ENCODE peak calls at places on chromosomes 6 and 20, in six cellular contexts. Q is neural crest cell, Y is PC-3, C is B cell, A is Peyer's patch, P is lung. H is an unnamed sample.

GRCh38 chr20:63235399-63235983 is at the start of gene BIRC7:
- DNase-seq in A (no peak), P (no peak), C (no peak), Y (no peak), Q (peak), H (no peak)

GRCh38 chr6:28673800-28674671 is 148.4 kb downstream of the GPX5 start:
- DNase-seq in Y (peak), C (no peak), P (no peak), Q (peak), A (no peak), H (no peak)

GRCh38 chr20:32877507-32877906 is 18.8 kb downstream of the EFCAB8 start:
- DNase-seq in A (no peak), P (no peak), C (no peak), Y (no peak), Q (no peak), H (no peak)

GRCh38 chr6:159279790-159280277 is 110.6 kb downstream of the FNDC1 start:
- DNase-seq in C (no peak), A (no peak), Q (no peak), Y (no peak), P (no peak), H (no peak)

GRCh38 chr6:54267798-54268197 is 40.4 kb upstream of the TINAG start:
- DNase-seq in C (no peak), Y (peak), P (peak), A (no peak), Q (no peak), H (no peak)

GRCh38 chr6:127300411-127300810 is 33.7 kb downstream of the RNF146 start:
- DNase-seq in C (no peak), Y (peak), P (no peak), A (no peak), Q (no peak), H (no peak)

GRCh38 chr6:109526905-109527628 is 44.0 kb upstream of the ZBTB24 start:
- DNase-seq in C (peak), Q (peak), A (peak), Y (peak), P (peak), H (no peak)

GRCh38 chr6:113190170-113190569 is 667.0 kb upstream of the MARCKS start:
- DNase-seq in Y (peak), Q (no peak), P (no peak), C (no peak), A (no peak), H (no peak)

GRCh38 chr20:47847882-47848485 is 62.7 kb upstream of the SULF2 start:
- DNase-seq in Q (no peak), P (no peak), C (no peak), Y (peak), A (no peak), H (no peak)

GRCh38 chr6:71254323-71254722 is 34.3 kb upstream of the OGFRL1 start:
- DNase-seq in A (no peak), P (no peak), Y (no peak), C (no peak), Q (no peak), H (no peak)

GRCh38 chr6:37302086-37302686 is 44.2 kb upstream of the TMEM217 start:
- DNase-seq in P (no peak), C (no peak), Q (no peak), Y (no peak), A (no peak), H (no peak)

GRCh38 chr20:62056377-62056776 is 9.3 kb downstream of the TAF4 start:
- DNase-seq in C (no peak), P (no peak), Q (no peak), A (no peak), Y (no peak), H (no peak)

GRCh38 chr6:159686697-159687096 is 6.3 kb downstream of the SOD2 start:
- DNase-seq in C (no peak), P (no peak), A (no peak), Y (no peak), Q (no peak), H (no peak)

GRCh38 chr6:73382462-73383113 is 12.0 kb upstream of the DDX43 start:
- DNase-seq in Q (no peak), Y (peak), C (no peak), P (no peak), A (no peak), H (peak)

GRCh38 chr6:84046755-84047154 is 13.2 kb downstream of the MRAP2 start:
- DNase-seq in Q (no peak), C (no peak), A (no peak), P (no peak), Y (no peak), H (no peak)
- TF ChIP-seq CTCF in Q (no peak), C (no peak), A (no peak), P (no peak), Y (no peak), H (no peak)

GRCh38 chr6:158174024-158174423 is 5.9 kb downstream of the GTF2H5 start:
- DNase-seq in C (no peak), P (no peak), A (no peak), Y (no peak), Q (no peak), H (no peak)
- TF ChIP-seq CTCF in C (no peak), P (no peak), A (no peak), Y (no peak), Q (no peak), H (no peak)

GRCh38 chr6:21350917-21351316 is 242.6 kb upstream of the SOX4 start:
- DNase-seq in Y (no peak), C (no peak), A (no peak), Q (no peak), P (no peak), H (no peak)
- TF ChIP-seq CTCF in Y (no peak), C (no peak), A (no peak), Q (no peak), P (no peak), H (no peak)

DNA sequence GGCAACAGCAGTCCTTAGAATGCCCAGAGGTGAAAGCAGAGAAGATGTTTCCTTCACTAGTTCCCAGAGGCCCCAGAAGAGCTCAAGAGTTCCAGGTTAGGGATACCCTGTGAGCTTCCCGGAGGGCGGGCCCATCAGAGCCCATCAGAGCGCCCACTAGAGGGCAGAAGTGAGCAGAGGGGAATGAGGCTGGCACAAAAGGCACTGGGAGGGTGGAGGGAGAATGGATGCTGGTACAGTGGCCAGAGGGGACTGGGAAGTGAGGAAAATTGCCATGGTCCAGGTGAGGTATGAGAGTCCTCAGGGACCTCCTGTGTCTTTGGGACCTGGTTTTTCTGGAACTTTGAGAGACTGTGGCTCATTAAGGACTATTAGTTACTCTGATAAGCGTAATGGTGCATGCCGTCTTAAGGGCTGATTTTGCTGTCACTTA is 57.3 kb downstream of the LINC00237 start:
- DNase-seq in Y (peak), Q (peak), A (peak), C (peak), P (no peak), H (peak)
- TF ChIP-seq CTCF in Y (peak), Q (peak), A (no peak), C (peak), P (peak), H (peak)